ENCODE peak calls at places on chromosome 5, in eight cellular contexts. F is GM12865; D is foreskin fibroblast; Q is A549; J is right atrium auricular region; X is ovary; W is CD4-positive, alpha-beta memory T cell; B is HL-60. N is an unnamed sample.

GRCh38 chr5:93274291-93274690 is 306.7 kb downstream of the NR2F1-AS1 start:
- DNase-seq in F (no peak), D (peak), Q (no peak), J (no peak), X (no peak), W (no peak), B (no peak), N (no peak)

GRCh38 chr5:150461231-150461630 is 11.7 kb upstream of the RPS14 start:
- DNase-seq in F (peak), D (no peak), Q (no peak), J (no peak), X (peak), W (no peak), B (peak), N (no peak)

GRCh38 chr5:78549043-78549442 is 99.5 kb downstream of the LHFPL2 start:
- DNase-seq in F (no peak), D (no peak), Q (no peak), J (peak), X (no peak), W (no peak), B (peak), N (no peak)

GRCh38 chr5:138139776-138140080 is 500 bp upstream of the NME5 start:
- DNase-seq in F (no peak), D (no peak), Q (no peak), J (no peak), X (no peak), W (no peak), B (peak), N (no peak)

GRCh38 chr5:115398726-115399125 is 102.3 kb upstream of the CCDC112 start:
- DNase-seq in F (no peak), D (peak), Q (no peak), J (no peak), X (no peak), W (no peak), B (no peak), N (no peak)

GRCh38 chr5:146541956-146542849 is 26.2 kb upstream of the GPR151 start:
- DNase-seq in F (peak), D (peak), Q (peak), J (peak), X (peak), W (peak), B (peak), N (peak)

GRCh38 chr5:110169461-110169860 is 479.7 kb downstream of the MAN2A1 start:
- DNase-seq in F (no peak), D (no peak), Q (no peak), J (no peak), X (no peak), W (no peak), B (no peak), N (no peak)

GRCh38 chr5:72849546-72849945 is 33.1 kb downstream of the TNPO1 start:
- DNase-seq in F (no peak), D (no peak), Q (no peak), J (no peak), X (no peak), W (no peak), B (no peak), N (no peak)

GRCh38 chr5:139492700-139493192 is 10.2 kb upstream of the STING1 start:
- DNase-seq in F (no peak), D (peak), Q (no peak), J (no peak), X (no peak), W (no peak), B (no peak), N (peak)

GRCh38 chr5:59768204-59769040 is 125.1 kb downstream of the PDE4D start:
- DNase-seq in F (peak), D (peak), Q (no peak), J (peak), X (peak), W (no peak), B (no peak), N (peak)

GRCh38 chr5:179806250-179807045 is at the start of gene MGAT4B:
- DNase-seq in F (peak), D (peak), Q (no peak), J (no peak), X (peak), W (peak), B (peak), N (peak)

GRCh38 chr5:78627175-78627574 is 21.4 kb downstream of the LHFPL2 start:
- DNase-seq in F (no peak), D (no peak), Q (no peak), J (no peak), X (no peak), W (no peak), B (no peak), N (no peak)

GRCh38 chr5:95449460-95449859 is 58.3 kb downstream of the FAM81B start:
- DNase-seq in F (no peak), D (no peak), Q (no peak), J (no peak), X (no peak), W (no peak), B (no peak), N (no peak)

GRCh38 chr5:37735649-37736347 is 104.0 kb downstream of the GDNF start:
- DNase-seq in F (peak), D (no peak), Q (no peak), J (no peak), X (no peak), W (no peak), B (no peak), N (no peak)

GRCh38 chr5:91024727-91025126 is 358.4 kb downstream of the ARRDC3 start:
- DNase-seq in F (no peak), D (no peak), Q (no peak), J (no peak), X (no peak), W (no peak), B (no peak), N (no peak)

GRCh38 chr5:139368613-139369012 is 14.5 kb downstream of the SLC23A1 start:
- DNase-seq in F (no peak), D (no peak), Q (no peak), J (no peak), X (no peak), W (no peak), B (no peak), N (no peak)

GRCh38 chr5:176994460-176995121 is 12.0 kb downstream of the UIMC1 start:
- DNase-seq in F (peak), D (no peak), Q (no peak), J (peak), X (no peak), W (no peak), B (peak), N (peak)

GRCh38 chr5:17213938-17214337 is 3.5 kb upstream of the BASP1 start:
- DNase-seq in F (no peak), D (no peak), Q (no peak), J (no peak), X (no peak), W (no peak), B (no peak), N (no peak)

GRCh38 chr5:83026930-83027687 is 50.1 kb downstream of the TMEM167A start:
- DNase-seq in F (peak), D (no peak), Q (no peak), J (no peak), X (no peak), W (no peak), B (no peak), N (no peak)

GRCh38 chr5:10736808-10737207 is 24.2 kb downstream of the DAP start:
- DNase-seq in F (no peak), D (no peak), Q (no peak), J (no peak), X (no peak), W (no peak), B (no peak), N (no peak)

GRCh38 chr5:1885777-1886633 is 3.3 kb upstream of the IRX4 start:
- DNase-seq in F (no peak), D (no peak), Q (no peak), J (no peak), X (no peak), W (no peak), B (no peak), N (no peak)
- H3K4me3 ChIP-seq in F (no peak), D (no peak), Q (no peak), J (no peak), X (no peak), W (no peak), B (no peak), N (no peak)

GRCh38 chr5:119353686-119354366 is 2.0 kb upstream of the TNFAIP8 start:
- DNase-seq in F (peak), D (no peak), Q (no peak), J (no peak), X (no peak), W (peak), B (no peak), N (no peak)
- H3K4me3 ChIP-seq in F (peak), D (no peak), Q (no peak), J (no peak), X (no peak), W (peak), B (no peak), N (no peak)

GRCh38 chr5:9667906-9668305 is 37.8 kb upstream of the TAS2R1 start:
- DNase-seq in F (no peak), D (no peak), Q (no peak), J (no peak), X (no peak), W (no peak), B (no peak), N (no peak)
- H3K4me3 ChIP-seq in F (no peak), D (no peak), Q (no peak), J (no peak), X (no peak), W (no peak), B (no peak), N (no peak)

DNA sequence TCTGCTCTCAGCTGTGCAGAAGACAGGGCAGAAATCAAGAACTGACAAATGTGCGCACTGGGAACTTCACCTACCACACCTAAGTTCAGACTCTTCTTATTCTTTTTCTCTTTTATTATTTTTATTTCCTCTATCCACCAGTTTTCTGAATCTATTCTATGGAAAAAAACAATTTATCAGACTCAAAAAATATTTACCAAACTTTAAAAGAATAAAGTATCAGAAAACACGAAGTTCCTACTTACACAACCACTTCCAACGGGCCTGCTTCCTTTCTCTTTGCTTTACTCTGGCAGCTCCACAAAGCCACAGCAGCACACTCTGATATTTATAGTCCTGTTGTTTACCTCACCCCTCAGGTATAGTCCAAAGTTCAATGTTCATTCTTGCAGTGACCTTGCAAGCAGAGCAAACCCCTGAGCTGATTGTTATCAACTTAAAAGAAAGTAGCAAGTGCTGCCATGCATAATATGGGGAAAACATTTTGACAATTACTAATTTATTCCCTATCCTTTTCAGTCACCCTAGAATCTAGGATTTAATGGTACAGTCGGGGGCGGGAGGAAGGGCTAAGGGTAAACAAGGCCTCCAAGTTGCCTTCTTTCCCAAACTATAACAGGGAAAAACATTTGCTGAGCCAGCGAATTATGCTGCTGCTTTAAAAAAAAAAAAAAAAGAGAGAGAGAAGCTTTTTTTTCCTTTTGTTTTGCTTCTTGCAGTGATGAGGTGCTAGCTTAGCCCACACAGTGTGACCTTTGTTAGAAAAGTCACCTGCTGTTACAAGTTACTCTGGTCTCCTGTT is at the start of gene SELENOP:
- DNase-seq in F (no peak), D (no peak), Q (no peak), J (peak), X (peak), W (no peak), B (no peak), N (peak)
- H3K4me3 ChIP-seq in F (no peak), D (peak), Q (no peak), J (peak), X (peak), W (no peak), B (no peak), N (peak)

GRCh38 chr5:170681013-170681433 is 102.5 kb upstream of the GABRP start:
- DNase-seq in F (peak), D (peak), Q (peak), J (no peak), X (no peak), W (no peak), B (peak), N (peak)
- H3K4me3 ChIP-seq in F (no peak), D (no peak), Q (no peak), J (no peak), X (no peak), W (no peak), B (no peak), N (no peak)